ENCODE peak calls at places on chromosomes 13 and 19, in six cellular contexts. Z, X, F, V, M and Y are unnamed samples.

GRCh38 chr19:7109678-7110289 is 40.3 kb downstream of the ZNF557 start:
- DNase-seq in Z (no peak), X (no peak), F (no peak), V (no peak), M (peak), Y (peak)

GRCh38 chr13:101211261-101211660 is 205.0 kb downstream of the NALCN start:
- DNase-seq in Z (no peak), X (no peak), F (no peak), V (peak), M (no peak), Y (no peak)

GRCh38 chr19:3125900-3126524 is 9.8 kb upstream of the GNA15 start:
- DNase-seq in Z (peak), X (peak), F (no peak), V (no peak), M (peak), Y (peak)

GRCh38 chr19:45508931-45509691 is 1.8 kb downstream of the VASP start:
- DNase-seq in Z (peak), X (peak), F (no peak), V (peak), M (peak), Y (peak)

GRCh38 chr19:48913114-48913513 is 13.0 kb downstream of the NUCB1 start:
- DNase-seq in Z (no peak), X (no peak), F (no peak), V (no peak), M (peak), Y (no peak)

GRCh38 chr13:101521371-101521770 is 68.9 kb downstream of the ITGBL1 start:
- DNase-seq in Z (no peak), X (no peak), F (no peak), V (no peak), M (no peak), Y (no peak)

GRCh38 chr19:10503002-10503789 is at the start of gene KEAP1:
- DNase-seq in Z (peak), X (no peak), F (no peak), V (peak), M (peak), Y (no peak)

GRCh38 chr19:42596391-42597071 is 1.8 kb upstream of the CEACAM8 start:
- DNase-seq in Z (no peak), X (no peak), F (no peak), V (no peak), M (peak), Y (no peak)

GRCh38 chr13:92994056-92994455 is 232.6 kb upstream of the GPC6 start:
- DNase-seq in Z (no peak), X (no peak), F (peak), V (peak), M (no peak), Y (peak)

GRCh38 chr19:50716178-50717025 is 3.2 kb downstream of the SHANK1 start:
- DNase-seq in Z (no peak), X (no peak), F (no peak), V (no peak), M (peak), Y (no peak)

GRCh38 chr13:99484405-99484981 is 16.8 kb upstream of the TM9SF2 start:
- DNase-seq in Z (no peak), X (no peak), F (peak), V (no peak), M (no peak), Y (peak)

GRCh38 chr19:31054430-31054829 is 294.8 kb downstream of the TSHZ3 start:
- DNase-seq in Z (no peak), X (no peak), F (peak), V (peak), M (peak), Y (peak)

GRCh38 chr13:107753748-107754147 is 461.6 kb downstream of the LIG4 start:
- DNase-seq in Z (no peak), X (no peak), F (no peak), V (no peak), M (no peak), Y (no peak)

GRCh38 chr13:25958983-25959382 is 92.8 kb downstream of the SHISA2 start:
- DNase-seq in Z (no peak), X (no peak), F (no peak), V (no peak), M (no peak), Y (no peak)

GRCh38 chr13:106490887-106491321 is 44.6 kb downstream of the EFNB2 start:
- DNase-seq in Z (no peak), X (no peak), F (no peak), V (no peak), M (no peak), Y (no peak)

GRCh38 chr13:46495066-46495465 is 57.9 kb upstream of the LRCH1 start:
- DNase-seq in Z (no peak), X (no peak), F (no peak), V (no peak), M (no peak), Y (no peak)

GRCh38 chr19:33175886-33176669 is 18.1 kb upstream of the LRP3 start:
- DNase-seq in Z (no peak), X (peak), F (no peak), V (peak), M (peak), Y (no peak)

GRCh38 chr13:107743523-107743922 is 471.8 kb downstream of the LIG4 start:
- DNase-seq in Z (no peak), X (no peak), F (peak), V (no peak), M (no peak), Y (no peak)

GRCh38 chr13:20305587-20305986 is 73.5 kb upstream of the GJB6 start:
- DNase-seq in Z (no peak), X (no peak), F (no peak), V (no peak), M (no peak), Y (no peak)

DNA sequence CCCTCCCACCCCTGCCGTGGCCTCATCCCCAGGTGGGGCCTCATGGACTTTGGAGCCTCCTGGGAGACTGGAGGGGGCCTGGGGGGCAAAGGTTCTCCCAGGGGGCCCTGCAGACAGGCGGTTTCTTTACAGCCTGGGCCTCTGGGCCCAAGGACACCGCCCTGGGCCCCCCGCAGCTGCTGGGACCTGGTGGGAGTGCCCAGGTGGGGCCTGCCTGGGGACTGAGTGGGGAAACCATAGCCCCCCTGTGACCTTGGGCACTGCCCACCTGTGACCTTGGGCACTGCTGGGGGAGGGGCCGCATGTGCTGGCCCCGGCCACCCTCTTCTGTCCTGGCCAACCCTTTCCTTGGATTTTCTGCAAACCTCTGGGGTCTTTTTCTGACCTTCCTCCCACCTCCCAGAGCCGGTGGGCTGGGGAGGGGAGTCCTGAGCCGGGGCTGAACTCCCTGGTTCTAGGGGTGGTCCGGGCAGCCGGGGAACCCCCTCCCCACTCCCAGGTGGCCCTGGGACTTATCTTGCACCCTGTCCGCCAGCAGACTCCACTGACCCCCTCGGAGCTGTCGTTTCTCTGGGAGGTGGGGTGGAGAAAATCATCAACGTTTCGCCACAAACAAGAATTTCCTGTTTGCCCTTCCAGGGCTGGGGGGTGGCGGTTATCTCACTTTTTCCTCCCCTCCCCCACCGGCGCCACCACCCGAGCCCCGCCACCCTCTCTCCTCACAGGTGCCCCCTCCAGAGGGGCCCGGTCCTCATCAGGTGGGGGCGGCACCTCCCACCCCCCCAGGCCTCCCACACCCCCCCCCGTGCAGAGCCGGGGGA is 27.1 kb downstream of the ARID3A start:
- DNase-seq in Z (no peak), X (no peak), F (no peak), V (no peak), M (peak), Y (no peak)
- H3K4me3 ChIP-seq in Z (no peak), X (peak), F (peak), V (no peak), M (peak), Y (no peak)

GRCh38 chr19:13070425-13071140 is 32.1 kb downstream of the LYL1 start:
- DNase-seq in Z (no peak), X (no peak), F (no peak), V (no peak), M (no peak), Y (no peak)
- H3K4me3 ChIP-seq in Z (no peak), X (no peak), F (no peak), V (no peak), M (no peak), Y (no peak)

GRCh38 chr19:53824134-53824611 is at the start of gene NLRP12:
- DNase-seq in Z (peak), X (no peak), F (no peak), V (no peak), M (no peak), Y (no peak)
- H3K4me3 ChIP-seq in Z (no peak), X (no peak), F (no peak), V (no peak), M (no peak), Y (no peak)

GRCh38 chr19:55206664-55207500 is 2.4 kb downstream of the PTPRH start:
- DNase-seq in Z (peak), X (peak), F (peak), V (peak), M (peak), Y (peak)
- H3K4me3 ChIP-seq in Z (no peak), X (peak), F (peak), V (no peak), M (no peak), Y (peak)

GRCh38 chr19:918152-918437 is 962 bp downstream of the KISS1R start:
- DNase-seq in Z (no peak), X (no peak), F (no peak), V (no peak), M (no peak), Y (no peak)
- H3K4me3 ChIP-seq in Z (no peak), X (peak), F (no peak), V (no peak), M (peak), Y (no peak)

GRCh38 chr13:67229438-67230242 is 496 bp downstream of the PCDH9 start:
- DNase-seq in Z (no peak), X (no peak), F (no peak), V (no peak), M (peak), Y (peak)
- H3K4me3 ChIP-seq in Z (peak), X (peak), F (peak), V (peak), M (peak), Y (peak)

GRCh38 chr13:41916173-41916954 is 44.5 kb downstream of the VWA8 start:
- DNase-seq in Z (no peak), X (no peak), F (peak), V (peak), M (no peak), Y (peak)
- H3K4me3 ChIP-seq in Z (no peak), X (no peak), F (no peak), V (no peak), M (no peak), Y (no peak)

DNA sequence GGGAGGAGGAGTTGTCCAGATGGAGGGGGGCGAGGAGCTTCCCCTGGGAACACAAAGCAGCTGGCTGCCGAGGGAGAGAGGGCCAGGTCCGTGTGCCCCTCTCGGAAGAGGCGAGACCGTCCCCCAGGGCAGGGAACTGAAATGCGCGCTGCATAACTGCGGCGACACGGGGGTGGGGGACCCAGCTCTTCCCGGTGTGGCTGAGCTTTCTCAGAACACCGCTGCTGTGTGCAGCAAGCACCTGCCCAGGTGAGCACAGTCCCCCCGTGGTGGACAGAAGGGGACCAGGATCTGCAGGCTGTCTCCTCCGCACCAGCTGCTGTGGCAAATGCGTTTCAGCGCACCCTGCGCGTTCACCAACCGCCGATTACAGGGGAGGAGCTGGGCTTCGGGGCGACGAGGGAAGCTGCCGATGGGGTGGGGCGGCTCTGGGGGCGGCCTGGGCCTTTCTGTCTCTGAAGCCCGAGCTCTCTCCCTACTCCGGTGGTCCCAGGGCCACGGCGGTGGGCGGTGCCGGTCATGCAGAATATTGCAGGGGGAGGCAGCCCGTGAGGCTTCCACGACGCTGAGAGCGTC is 54.6 kb upstream of the F7 start:
- DNase-seq in Z (no peak), X (no peak), F (no peak), V (no peak), M (peak), Y (no peak)
- H3K4me3 ChIP-seq in Z (no peak), X (no peak), F (no peak), V (no peak), M (peak), Y (no peak)